ENCODE peak calls at places on chromosome 21, in eight cellular contexts. U is PC-9, Y is mesendoderm, I is GM23338, Z is mucosa of descending colon, M is neuronal stem cell, G is mammary epithelial cell, S is WERI-Rb-1. Q is an unnamed sample. For H3K36me3, the result is how much of the 10 kb centered on the place peaks cover.

GRCh38 chr21:17679002-17679600 is 66.4 kb upstream of the BTG3 start:
- DNase-seq in U (no peak), Y (peak), I (peak), Z (peak), M (peak), G (peak), S (no peak), Q (no peak)

GRCh38 chr21:26513212-26513611 is 59.9 kb downstream of the CYYR1 start:
- DNase-seq in U (no peak), Y (no peak), I (no peak), Z (no peak), M (no peak), G (peak), S (no peak), Q (no peak)

GRCh38 chr21:33241846-33242245 is 12.1 kb downstream of the IFNAR2 start:
- DNase-seq in U (no peak), Y (no peak), I (no peak), Z (no peak), M (no peak), G (no peak), S (no peak), Q (no peak)

GRCh38 chr21:41207401-41208388 is 39.7 kb downstream of the BACE2 start:
- DNase-seq in U (no peak), Y (no peak), I (no peak), Z (peak), M (no peak), G (peak), S (no peak), Q (no peak)

GRCh38 chr21:17613242-17613676 is 558 bp upstream of the BTG3 start:
- DNase-seq in U (peak), Y (no peak), I (no peak), Z (peak), M (peak), G (no peak), S (no peak), Q (no peak)

GRCh38 chr21:33855190-33855589 is 60.4 kb downstream of the ATP5PO start:
- DNase-seq in U (no peak), Y (peak), I (peak), Z (no peak), M (no peak), G (no peak), S (no peak), Q (no peak)

GRCh38 chr21:33212159-33212851 is 17.4 kb upstream of the IFNAR2 start:
- DNase-seq in U (no peak), Y (peak), I (no peak), Z (no peak), M (no peak), G (peak), S (peak), Q (no peak)

GRCh38 chr21:39088831-39089380 is 94.3 kb downstream of the PSMG1 start:
- DNase-seq in U (no peak), Y (peak), I (no peak), Z (no peak), M (no peak), G (peak), S (peak), Q (no peak)

GRCh38 chr21:32099812-32100416 is 178.9 kb downstream of the MIS18A start:
- DNase-seq in U (no peak), Y (peak), I (peak), Z (no peak), M (no peak), G (no peak), S (peak), Q (peak)

GRCh38 chr21:10272216-10272615 is 249.2 kb upstream of the TPTE start:
- DNase-seq in U (no peak), Y (peak), I (no peak), Z (no peak), M (no peak), G (no peak), S (no peak), Q (no peak)

DNA sequence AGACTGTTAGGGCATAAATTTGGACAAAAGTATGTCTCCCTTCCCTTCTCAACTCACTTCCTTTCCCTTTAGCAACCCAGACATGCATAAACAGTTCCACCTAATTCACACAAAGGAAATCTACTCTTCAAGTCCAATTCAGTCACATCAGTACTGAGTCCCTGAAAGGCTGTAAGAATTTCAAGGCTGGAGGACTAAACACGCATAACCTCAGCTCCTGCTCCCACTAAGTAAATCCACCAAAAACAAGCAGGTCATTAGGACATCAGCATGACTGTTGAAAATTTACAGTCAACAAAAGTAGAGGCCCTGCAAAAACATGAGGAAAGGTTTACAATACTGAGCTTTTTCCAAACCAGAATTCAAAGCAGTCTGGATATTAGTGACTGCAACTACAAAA is 18.4 kb downstream of the SETD4 start:
- DNase-seq in U (no peak), Y (no peak), I (no peak), Z (no peak), M (no peak), G (no peak), S (no peak), Q (no peak)
- H3K36me3 ChIP-seq in U (under half), Y (under half), I (half or more), Z (under half), M (under half), G (under half), S (half or more), Q (under half)

GRCh38 chr21:45484318-45484717 is 57.9 kb downstream of the SLC19A1 start:
- DNase-seq in U (no peak), Y (no peak), I (no peak), Z (no peak), M (no peak), G (no peak), S (no peak), Q (no peak)
- H3K4me3 ChIP-seq in U (no peak), Y (no peak), I (no peak), Z (no peak), M (peak), G (no peak), S (no peak), Q (no peak)

GRCh38 chr21:42594616-42595280 is 58.7 kb upstream of the PDE9A start:
- DNase-seq in U (no peak), Y (no peak), I (no peak), Z (no peak), M (no peak), G (no peak), S (no peak), Q (no peak)
- H3K36me3 ChIP-seq in U (under half), Y (under half), I (under half), Z (under half), M (under half), G (under half), S (under half), Q (under half)

GRCh38 chr21:16587141-16587570 is 857.4 kb downstream of the USP25 start:
- DNase-seq in U (peak), Y (peak), I (peak), Z (peak), M (no peak), G (peak), S (no peak), Q (no peak)
- H3K4me3 ChIP-seq in U (peak), Y (no peak), I (no peak), Z (no peak), M (no peak), G (peak), S (no peak), Q (no peak)

GRCh38 chr21:37193676-37194075 is 73.5 kb downstream of the VPS26C start:
- DNase-seq in U (no peak), Y (peak), I (no peak), Z (no peak), M (no peak), G (no peak), S (no peak), Q (no peak)

GRCh38 chr21:37186983-37187382 is 80.2 kb downstream of the VPS26C start:
- DNase-seq in U (no peak), Y (no peak), I (no peak), Z (no peak), M (no peak), G (no peak), S (no peak), Q (no peak)

GRCh38 chr21:37184784-37185593 is 82.1 kb downstream of the VPS26C start:
- DNase-seq in U (no peak), Y (no peak), I (no peak), Z (no peak), M (no peak), G (no peak), S (no peak), Q (no peak)

GRCh38 chr21:37193006-37193405 is 74.1 kb downstream of the VPS26C start:
- DNase-seq in U (no peak), Y (peak), I (peak), Z (no peak), M (no peak), G (no peak), S (no peak), Q (peak)

DNA sequence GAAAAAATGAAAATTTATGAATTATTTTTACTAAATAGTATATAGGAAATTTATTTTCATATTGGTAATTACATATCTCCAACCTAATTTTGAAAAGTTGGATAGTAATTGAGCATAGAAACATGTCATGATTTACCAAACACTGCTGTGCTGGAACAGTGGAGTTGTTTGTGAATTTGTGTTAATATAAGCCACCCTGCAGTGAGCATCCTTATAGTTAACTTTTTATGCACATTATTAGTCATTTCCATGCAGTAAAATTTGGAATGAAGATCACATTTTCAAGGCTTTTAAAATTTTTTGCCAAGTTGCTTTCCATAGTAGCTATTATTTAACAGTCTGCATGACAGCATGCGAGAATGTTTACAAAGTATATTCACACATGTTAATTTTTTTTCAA is 78.3 kb downstream of the VPS26C start:
- DNase-seq in U (no peak), Y (no peak), I (no peak), Z (no peak), M (no peak), G (no peak), S (no peak), Q (no peak)
- H3K36me3 ChIP-seq in U (under half), Y (under half), I (under half), Z (under half), M (under half), G (under half), S (half or more), Q (under half)

GRCh38 chr21:45477176-45478114 is 64.8 kb downstream of the SLC19A1 start:
- DNase-seq in U (no peak), Y (no peak), I (no peak), Z (no peak), M (no peak), G (no peak), S (no peak), Q (no peak)
- H3K4me3 ChIP-seq in U (no peak), Y (no peak), I (no peak), Z (no peak), M (no peak), G (no peak), S (peak), Q (no peak)

GRCh38 chr21:28872218-28872617 is 120.5 kb downstream of the LTN1 start:
- DNase-seq in U (no peak), Y (no peak), I (no peak), Z (no peak), M (no peak), G (peak), S (no peak), Q (no peak)
- H3K36me3 ChIP-seq in U (under half), Y (under half), I (under half), Z (under half), M (under half), G (under half), S (under half), Q (under half)

DNA sequence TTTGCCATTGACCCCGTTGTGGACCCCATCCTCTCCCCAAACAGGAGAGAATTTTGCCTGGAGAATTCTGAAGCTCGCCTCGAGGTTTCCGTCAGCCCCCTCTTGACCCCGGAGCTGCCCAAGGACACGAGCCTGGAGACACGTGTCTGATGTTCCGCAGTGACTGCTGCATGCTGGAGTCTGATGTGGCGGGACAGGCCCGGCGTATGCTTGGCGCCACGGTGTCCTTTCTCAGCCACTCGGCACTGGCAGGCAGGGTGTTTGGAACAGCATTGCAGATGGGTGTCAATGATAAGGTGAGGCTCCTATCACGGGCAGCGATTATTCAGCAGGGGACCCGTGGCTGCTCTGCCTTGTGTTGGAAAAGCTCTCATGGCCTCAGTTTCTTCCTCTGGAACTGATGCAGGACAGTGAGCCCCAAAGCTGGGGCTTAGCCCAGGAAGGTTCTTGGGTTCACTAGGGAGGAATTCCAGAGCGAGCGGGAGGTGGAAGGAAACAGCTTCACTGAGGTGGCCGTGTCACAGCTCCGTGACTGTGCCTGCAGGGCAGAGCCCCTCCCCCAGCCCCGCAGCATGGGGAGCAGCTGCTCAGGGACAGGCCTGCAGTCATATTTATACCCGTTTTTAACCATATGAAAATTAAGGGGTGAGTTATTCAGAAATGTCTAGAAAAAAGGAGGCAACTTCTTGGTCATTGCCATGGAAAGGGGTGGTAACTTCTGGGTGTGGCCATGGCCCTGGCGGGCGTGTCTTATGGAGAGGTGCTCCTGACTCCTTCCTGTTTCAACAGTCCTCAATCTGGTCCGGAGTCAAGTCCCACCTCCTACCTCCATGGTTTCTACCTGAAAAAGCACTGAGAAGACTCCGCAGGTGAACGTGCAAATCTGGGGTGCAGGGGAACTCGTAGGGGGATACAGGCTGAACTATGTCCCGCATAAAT is 123.4 kb downstream of the SIK1 start:
- DNase-seq in U (no peak), Y (no peak), I (no peak), Z (no peak), M (no peak), G (no peak), S (no peak), Q (no peak)
- H3K4me3 ChIP-seq in U (no peak), Y (no peak), I (no peak), Z (no peak), M (no peak), G (no peak), S (no peak), Q (no peak)

DNA sequence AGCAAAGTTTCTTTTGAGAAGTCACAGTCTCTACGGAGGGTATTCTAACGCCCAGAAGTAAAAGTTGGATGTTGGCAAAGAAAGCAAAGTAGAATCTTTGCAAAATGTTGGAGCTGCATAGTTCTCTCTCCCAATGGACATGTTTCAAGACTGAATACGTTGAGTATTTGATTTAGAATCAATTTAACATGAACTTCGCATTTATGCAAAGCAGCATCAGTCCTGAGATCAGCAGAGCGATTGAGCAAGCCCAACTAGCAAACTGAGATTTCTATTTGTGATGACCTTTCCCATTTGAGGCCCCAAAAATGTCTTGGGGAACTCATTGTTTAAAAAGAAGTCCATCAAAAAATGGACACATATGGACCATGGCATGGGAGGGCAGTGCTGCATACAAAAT is 8.0 kb downstream of the RUNX1 start:
- DNase-seq in U (no peak), Y (no peak), I (no peak), Z (no peak), M (no peak), G (no peak), S (no peak), Q (no peak)
- H3K36me3 ChIP-seq in U (half or more), Y (under half), I (under half), Z (under half), M (under half), G (under half), S (under half), Q (under half)

Q was measured in iPS DF 6.9.